ENCODE peak calls at places on chromosomes 13 and 19, in nine cellular contexts. M is fibroblast of mammary gland, I is colonic mucosa, J is A549, V is AG10803, R is mucosa of descending colon, T is foreskin fibroblast, H is lower leg skin, L is heart right ventricle. B is an unnamed sample.

GRCh38 chr13:113881614-113882265 is 17.9 kb upstream of the GAS6 start:
- DNase-seq in H (no peak), I (no peak), J (no peak), T (peak), V (no peak), L (peak), M (no peak), R (no peak), B (no peak)

GRCh38 chr19:46383171-46383815 is 30.1 kb downstream of the CCDC8 start:
- DNase-seq in T (no peak), L (no peak), H (peak), I (no peak), M (no peak), J (no peak), R (no peak), V (no peak), B (peak)

GRCh38 chr19:50349277-50350057 is 16.0 kb downstream of the NAPSA start:
- DNase-seq in I (no peak), T (no peak), J (no peak), M (no peak), H (no peak), L (no peak), V (no peak), R (no peak), B (no peak)

GRCh38 chr19:2827022-2827421 is 7.4 kb downstream of the ZNF554 start:
- DNase-seq in H (no peak), R (no peak), J (no peak), M (no peak), T (no peak), L (no peak), I (no peak), V (no peak), B (no peak)

GRCh38 chr13:39273953-39274352 is 235.7 kb downstream of the NHLRC3 start:
- DNase-seq in M (no peak), H (no peak), I (peak), T (no peak), L (no peak), R (peak), J (peak), V (peak), B (no peak)

GRCh38 chr19:50368649-50369570 is 3.5 kb upstream of the NAPSA start:
- DNase-seq in H (peak), M (peak), J (peak), R (peak), V (peak), I (peak), T (peak), L (peak), B (no peak)

GRCh38 chr19:3816566-3817218 is 30.5 kb upstream of the MATK start:
- DNase-seq in L (no peak), R (no peak), I (no peak), V (no peak), M (no peak), T (no peak), J (no peak), H (no peak), B (no peak)

GRCh38 chr19:40467007-40467565 is 285 bp downstream of the SPTBN4 start:
- DNase-seq in J (no peak), R (no peak), T (peak), V (no peak), L (no peak), M (no peak), H (no peak), I (no peak), B (no peak)

GRCh38 chr19:17683078-17683477 is 5.1 kb downstream of the UNC13A start:
- DNase-seq in T (no peak), J (no peak), L (no peak), M (no peak), I (no peak), V (no peak), R (no peak), H (no peak), B (no peak)

GRCh38 chr13:61954092-61954491 is 538.4 kb upstream of the PCDH20 start:
- DNase-seq in V (no peak), I (no peak), J (peak), T (no peak), M (peak), R (no peak), H (no peak), L (no peak), B (no peak)

GRCh38 chr19:33883869-33884519 is 87.3 kb downstream of the KCTD15 start:
- DNase-seq in V (no peak), I (no peak), M (no peak), T (peak), R (peak), H (no peak), L (peak), J (no peak), B (no peak)

GRCh38 chr19:33887891-33888290 is 91.2 kb downstream of the KCTD15 start:
- DNase-seq in J (no peak), H (no peak), I (no peak), V (no peak), M (no peak), T (no peak), L (no peak), R (no peak), B (no peak)

GRCh38 chr19:33891773-33892172 is 95.1 kb downstream of the KCTD15 start:
- DNase-seq in I (no peak), J (no peak), H (no peak), R (no peak), V (no peak), T (no peak), L (no peak), M (no peak), B (no peak)

GRCh38 chr19:33890569-33890968 is 93.9 kb downstream of the KCTD15 start:
- DNase-seq in T (no peak), M (no peak), I (no peak), R (no peak), H (no peak), L (no peak), V (no peak), J (no peak), B (no peak)

DNA sequence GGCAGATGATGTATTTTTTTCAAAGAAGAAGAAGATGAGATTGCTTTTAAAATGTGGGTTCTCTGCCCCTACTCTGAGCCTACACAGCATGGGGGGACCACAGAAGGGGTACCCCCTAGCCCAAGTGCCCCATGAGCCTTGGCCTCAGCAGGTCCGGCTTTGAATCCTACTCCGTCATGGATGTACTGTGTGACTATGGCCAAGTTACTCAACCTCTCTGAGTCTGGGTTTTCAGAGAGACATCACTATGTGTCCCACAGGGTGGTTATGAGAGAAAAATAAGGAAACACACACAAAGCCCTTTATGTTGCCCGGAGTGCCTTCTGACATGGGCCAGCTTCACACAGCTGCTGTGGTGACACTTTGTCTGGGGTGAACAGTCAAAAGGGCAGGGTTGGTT is 92.0 kb downstream of the KCTD15 start:
- DNase-seq in R (no peak), M (no peak), H (no peak), J (no peak), V (no peak), L (no peak), T (no peak), I (no peak), B (no peak)
- H3K4me3 ChIP-seq in R (no peak), M (no peak), H (no peak), J (no peak), V (no peak), L (no peak), T (no peak), I (no peak), B (no peak)

GRCh38 chr13:110561335-110562033 is at the start of gene RAB20:
- DNase-seq in R (peak), L (peak), H (peak), V (peak), J (peak), I (peak), T (peak), M (peak), B (peak)

GRCh38 chr13:110564472-110564985 is 3.0 kb upstream of the RAB20 start:
- DNase-seq in V (no peak), I (no peak), T (no peak), H (peak), R (no peak), J (no peak), M (no peak), L (no peak), B (no peak)

GRCh38 chr13:110565296-110565695 is 3.8 kb upstream of the RAB20 start:
- DNase-seq in T (no peak), J (no peak), V (no peak), R (no peak), H (peak), M (no peak), L (no peak), I (no peak), B (no peak)

GRCh38 chr13:110562696-110563462 is 1.4 kb upstream of the RAB20 start:
- DNase-seq in J (no peak), M (no peak), T (no peak), H (no peak), R (peak), I (no peak), V (no peak), L (no peak), B (no peak)

DNA sequence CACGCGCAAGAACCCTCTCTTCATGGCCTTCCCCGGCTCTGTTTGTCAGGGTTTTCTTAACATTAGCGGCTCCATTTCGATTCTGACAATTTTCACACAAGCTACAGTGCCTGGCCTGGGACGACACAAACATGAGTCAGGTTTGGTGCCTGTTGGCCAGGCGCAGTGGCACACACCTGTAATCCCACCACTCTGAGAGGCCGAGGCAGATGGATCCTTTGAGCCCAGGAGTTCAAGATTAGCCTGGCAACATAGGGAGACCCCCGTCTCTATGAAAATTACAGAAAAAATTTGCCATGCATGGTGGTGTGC is 1.9 kb upstream of the RAB20 start:
- DNase-seq in I (no peak), M (no peak), V (no peak), R (no peak), L (no peak), H (no peak), T (no peak), J (no peak), B (no peak)
- H3K4me3 ChIP-seq in I (peak), M (no peak), V (no peak), R (no peak), L (no peak), H (no peak), T (no peak), J (no peak), B (no peak)

GRCh38 chr19:36524617-36525016 is 3.5 kb downstream of the ZNF260 start:
- DNase-seq in H (no peak), J (no peak), R (no peak), V (no peak), L (no peak), M (no peak), T (no peak), I (no peak), B (no peak)

GRCh38 chr19:36528921-36529518 is 949 bp upstream of the ZNF260 start:
- DNase-seq in V (no peak), R (peak), J (no peak), T (no peak), M (no peak), H (no peak), L (no peak), I (no peak), B (no peak)

GRCh38 chr19:36527873-36528193 is 238 bp downstream of the ZNF260 start:
- DNase-seq in M (no peak), J (no peak), R (no peak), H (no peak), L (no peak), I (no peak), T (no peak), V (no peak), B (no peak)

GRCh38 chr19:36528194-36528920 is at the start of gene ZNF260:
- DNase-seq in T (peak), M (peak), J (peak), R (peak), I (peak), H (peak), V (peak), L (peak), B (peak)

GRCh38 chr19:36526581-36526980 is 1.5 kb downstream of the ZNF260 start:
- DNase-seq in R (no peak), T (no peak), L (no peak), V (no peak), I (no peak), M (no peak), H (no peak), J (no peak), B (no peak)
- H3K4me3 ChIP-seq in R (no peak), T (no peak), L (no peak), V (no peak), I (no peak), M (no peak), H (no peak), J (no peak), B (no peak)

GRCh38 chr19:16470911-16471811 is 609 bp downstream of the EPS15L1 start:
- DNase-seq in V (peak), J (no peak), T (peak), M (peak), R (peak), I (peak), H (peak), L (no peak), B (no peak)
- H3K4me3 ChIP-seq in V (peak), J (peak), T (peak), M (peak), R (peak), I (peak), H (peak), L (peak), B (peak)

GRCh38 chr19:47716270-47716937 is 3.2 kb downstream of the EHD2 start:
- DNase-seq in R (no peak), J (no peak), H (no peak), M (no peak), L (no peak), I (no peak), T (no peak), V (no peak), B (no peak)

GRCh38 chr19:47713046-47714021 is at the start of gene EHD2:
- DNase-seq in T (peak), L (peak), R (peak), M (peak), I (peak), H (peak), V (peak), J (peak), B (peak)

GRCh38 chr19:47719047-47719885 is 6.0 kb downstream of the EHD2 start:
- DNase-seq in H (peak), L (peak), M (peak), T (peak), R (peak), I (peak), V (peak), J (peak), B (peak)

GRCh38 chr19:47711652-47712239 is 1.5 kb upstream of the EHD2 start:
- DNase-seq in V (no peak), M (no peak), T (no peak), R (no peak), I (no peak), L (no peak), H (no peak), J (no peak), B (no peak)

DNA sequence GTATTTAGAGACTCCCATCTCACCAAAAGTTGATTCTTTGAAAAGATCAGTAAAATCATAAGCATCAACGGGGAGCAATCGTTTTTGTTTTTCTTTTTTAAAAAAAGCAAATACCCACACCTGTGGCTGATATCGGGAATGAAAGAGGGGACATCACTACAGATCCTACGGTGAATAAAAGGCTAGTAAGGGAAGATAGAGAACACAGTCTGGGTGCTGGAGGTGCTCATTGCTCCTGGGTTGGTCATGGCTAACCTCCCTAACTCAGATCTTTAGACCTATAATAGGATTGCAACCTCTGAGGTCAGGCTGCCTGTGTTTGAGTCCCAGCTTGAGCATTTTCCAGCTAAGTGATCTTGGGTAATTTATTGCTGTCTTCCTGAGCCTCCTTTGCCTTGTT is 1.1 kb downstream of the EHD2 start:
- DNase-seq in M (peak), L (no peak), I (no peak), V (no peak), H (no peak), J (no peak), R (no peak), T (no peak), B (no peak)
- H3K4me3 ChIP-seq in M (peak), L (peak), I (peak), V (peak), H (no peak), J (peak), R (no peak), T (peak), B (peak)

GRCh38 chr13:51538626-51539179 is 45.6 kb upstream of the WDFY2 start:
- DNase-seq in L (no peak), T (no peak), I (no peak), R (no peak), V (no peak), M (no peak), J (no peak), H (no peak), B (no peak)
- H3K4me3 ChIP-seq in L (no peak), T (no peak), I (no peak), R (no peak), V (no peak), M (no peak), J (no peak), H (no peak), B (no peak)

B was measured in coronary artery.